ENCODE peak calls at places on chromosomes 4 and X, in four cellular contexts. One of them, this sample, is unnamed.

GRCh38 chrX:79243691-79244090 is 99.2 kb downstream of the GPR174 start:
- DNase-seq in lower leg skin: no peak
- DNase-seq in AG10803: no peak
- DNase-seq in stimulated activated naive B cell treated with anti-CD40 and anti-IgM and Interleukin-4, amounts not matched to agents 10 μg/mL and 1 μg/mL and 100 μg/mL, for 72 hours: no peak
- DNase-seq in this sample: no peak

GRCh38 chr4:185654965-185655554 is 119.8 kb upstream of the PDLIM3 start:
- DNase-seq in stimulated activated naive B cell treated with anti-CD40 and anti-IgM and Interleukin-4, amounts not matched to agents 10 μg/mL and 1 μg/mL and 100 μg/mL, for 72 hours: no peak
- DNase-seq in AG10803: no peak
- DNase-seq in lower leg skin: no peak
- DNase-seq in this sample: no peak

GRCh38 chr4:51932261-51932660 is 87.9 kb downstream of the LRRC66 start:
- DNase-seq in stimulated activated naive B cell treated with anti-CD40 and anti-IgM and Interleukin-4, amounts not matched to agents 10 μg/mL and 1 μg/mL and 100 μg/mL, for 72 hours: no peak
- DNase-seq in lower leg skin: no peak
- DNase-seq in AG10803: peak
- DNase-seq in this sample: no peak

GRCh38 chr4:129344058-129344457 is 248.1 kb downstream of the C4orf33 start:
- DNase-seq in lower leg skin: no peak
- DNase-seq in stimulated activated naive B cell treated with anti-CD40 and anti-IgM and Interleukin-4, amounts not matched to agents 10 μg/mL and 1 μg/mL and 100 μg/mL, for 72 hours: no peak
- DNase-seq in AG10803: peak
- DNase-seq in this sample: no peak

GRCh38 chr4:80263541-80264351 is 2.7 kb upstream of the FGF5 start:
- DNase-seq in AG10803: no peak
- DNase-seq in stimulated activated naive B cell treated with anti-CD40 and anti-IgM and Interleukin-4, amounts not matched to agents 10 μg/mL and 1 μg/mL and 100 μg/mL, for 72 hours: no peak
- DNase-seq in lower leg skin: no peak
- DNase-seq in this sample: no peak

GRCh38 chrX:154426916-154427792 is 1.3 kb upstream of the ATP6AP1 start:
- DNase-seq in stimulated activated naive B cell treated with anti-CD40 and anti-IgM and Interleukin-4, amounts not matched to agents 10 μg/mL and 1 μg/mL and 100 μg/mL, for 72 hours: no peak
- DNase-seq in lower leg skin: no peak
- DNase-seq in AG10803: no peak
- DNase-seq in this sample: no peak

GRCh38 chrX:149962859-149963757 is 24.8 kb upstream of the EOLA2 start:
- DNase-seq in AG10803: peak
- DNase-seq in lower leg skin: no peak
- DNase-seq in stimulated activated naive B cell treated with anti-CD40 and anti-IgM and Interleukin-4, amounts not matched to agents 10 μg/mL and 1 μg/mL and 100 μg/mL, for 72 hours: peak
- DNase-seq in this sample: peak

GRCh38 chrX:129347291-129347690 is 176.0 kb downstream of the SMARCA1 start:
- DNase-seq in AG10803: no peak
- DNase-seq in lower leg skin: no peak
- DNase-seq in stimulated activated naive B cell treated with anti-CD40 and anti-IgM and Interleukin-4, amounts not matched to agents 10 μg/mL and 1 μg/mL and 100 μg/mL, for 72 hours: no peak
- DNase-seq in this sample: no peak

GRCh38 chrX:13837290-13837745 is 20.4 kb upstream of the GPM6B start:
- DNase-seq in lower leg skin: no peak
- DNase-seq in stimulated activated naive B cell treated with anti-CD40 and anti-IgM and Interleukin-4, amounts not matched to agents 10 μg/mL and 1 μg/mL and 100 μg/mL, for 72 hours: no peak
- DNase-seq in AG10803: no peak
- DNase-seq in this sample: no peak

GRCh38 chr4:165580379-165580905 is 201.6 kb downstream of the CPE start:
- DNase-seq in stimulated activated naive B cell treated with anti-CD40 and anti-IgM and Interleukin-4, amounts not matched to agents 10 μg/mL and 1 μg/mL and 100 μg/mL, for 72 hours: no peak
- DNase-seq in AG10803: peak
- DNase-seq in lower leg skin: no peak
- DNase-seq in this sample: no peak

GRCh38 chrX:135531813-135532212 is 11.4 kb downstream of the INTS6L start:
- DNase-seq in AG10803: no peak
- DNase-seq in stimulated activated naive B cell treated with anti-CD40 and anti-IgM and Interleukin-4, amounts not matched to agents 10 μg/mL and 1 μg/mL and 100 μg/mL, for 72 hours: no peak
- DNase-seq in lower leg skin: no peak
- DNase-seq in this sample: no peak

GRCh38 chrX:21940356-21940829 is at the start of gene SMS:
- DNase-seq in stimulated activated naive B cell treated with anti-CD40 and anti-IgM and Interleukin-4, amounts not matched to agents 10 μg/mL and 1 μg/mL and 100 μg/mL, for 72 hours: peak
- DNase-seq in lower leg skin: peak
- DNase-seq in AG10803: peak
- DNase-seq in this sample: no peak

GRCh38 chr4:64780664-64781063 is 371.4 kb upstream of the TECRL start:
- DNase-seq in lower leg skin: no peak
- DNase-seq in stimulated activated naive B cell treated with anti-CD40 and anti-IgM and Interleukin-4, amounts not matched to agents 10 μg/mL and 1 μg/mL and 100 μg/mL, for 72 hours: no peak
- DNase-seq in AG10803: no peak
- DNase-seq in this sample: no peak

GRCh38 chrX:50117477-50117876 is 83.3 kb downstream of the AKAP4 start:
- DNase-seq in lower leg skin: no peak
- DNase-seq in AG10803: no peak
- DNase-seq in stimulated activated naive B cell treated with anti-CD40 and anti-IgM and Interleukin-4, amounts not matched to agents 10 μg/mL and 1 μg/mL and 100 μg/mL, for 72 hours: no peak
- DNase-seq in this sample: no peak

GRCh38 chr4:12852338-12853307 is 631.5 kb downstream of the RAB28 start:
- DNase-seq in lower leg skin: no peak
- DNase-seq in AG10803: peak
- DNase-seq in stimulated activated naive B cell treated with anti-CD40 and anti-IgM and Interleukin-4, amounts not matched to agents 10 μg/mL and 1 μg/mL and 100 μg/mL, for 72 hours: no peak
- DNase-seq in this sample: peak

GRCh38 chr4:15232725-15233597 is 194.9 kb upstream of the C1QTNF7 start:
- DNase-seq in AG10803: peak
- DNase-seq in stimulated activated naive B cell treated with anti-CD40 and anti-IgM and Interleukin-4, amounts not matched to agents 10 μg/mL and 1 μg/mL and 100 μg/mL, for 72 hours: no peak
- DNase-seq in lower leg skin: no peak
- DNase-seq in this sample: peak

GRCh38 chr4:123163501-123163900 is 233.1 kb upstream of the SPRY1 start:
- DNase-seq in lower leg skin: no peak
- DNase-seq in stimulated activated naive B cell treated with anti-CD40 and anti-IgM and Interleukin-4, amounts not matched to agents 10 μg/mL and 1 μg/mL and 100 μg/mL, for 72 hours: no peak
- DNase-seq in AG10803: no peak
- DNase-seq in this sample: no peak

GRCh38 chr4:61994036-61994435 is 793.9 kb downstream of the ADGRL3 start:
- DNase-seq in AG10803: no peak
- DNase-seq in stimulated activated naive B cell treated with anti-CD40 and anti-IgM and Interleukin-4, amounts not matched to agents 10 μg/mL and 1 μg/mL and 100 μg/mL, for 72 hours: no peak
- DNase-seq in lower leg skin: no peak
- DNase-seq in this sample: no peak

GRCh38 chrX:63743596-63743995 is 41.4 kb downstream of the ARHGEF9 start:
- DNase-seq in AG10803: no peak
- DNase-seq in lower leg skin: no peak
- DNase-seq in stimulated activated naive B cell treated with anti-CD40 and anti-IgM and Interleukin-4, amounts not matched to agents 10 μg/mL and 1 μg/mL and 100 μg/mL, for 72 hours: no peak
- DNase-seq in this sample: no peak

GRCh38 chr4:1608821-1609500 is 75.2 kb downstream of the FAM53A start:
- DNase-seq in lower leg skin: no peak
- DNase-seq in AG10803: no peak
- DNase-seq in stimulated activated naive B cell treated with anti-CD40 and anti-IgM and Interleukin-4, amounts not matched to agents 10 μg/mL and 1 μg/mL and 100 μg/mL, for 72 hours: no peak
- DNase-seq in this sample: no peak

GRCh38 chrX:40933132-40934078 is 151.8 kb upstream of the USP9X start:
- DNase-seq in stimulated activated naive B cell treated with anti-CD40 and anti-IgM and Interleukin-4, amounts not matched to agents 10 μg/mL and 1 μg/mL and 100 μg/mL, for 72 hours: no peak
- DNase-seq in AG10803: peak
- DNase-seq in lower leg skin: no peak
- DNase-seq in this sample: peak

GRCh38 chr4:112523764-112524505 is 8.0 kb upstream of the NEUROG2 start:
- DNase-seq in AG10803: no peak
- DNase-seq in lower leg skin: no peak
- DNase-seq in stimulated activated naive B cell treated with anti-CD40 and anti-IgM and Interleukin-4, amounts not matched to agents 10 μg/mL and 1 μg/mL and 100 μg/mL, for 72 hours: peak
- DNase-seq in this sample: no peak

GRCh38 chrX:137428777-137429564 is 137.0 kb upstream of the ZIC3 start:
- DNase-seq in stimulated activated naive B cell treated with anti-CD40 and anti-IgM and Interleukin-4, amounts not matched to agents 10 μg/mL and 1 μg/mL and 100 μg/mL, for 72 hours: no peak
- DNase-seq in lower leg skin: no peak
- DNase-seq in AG10803: no peak
- DNase-seq in this sample: no peak

GRCh38 chr4:47465008-47465407 is 1.5 kb upstream of the COMMD8 start:
- DNase-seq in stimulated activated naive B cell treated with anti-CD40 and anti-IgM and Interleukin-4, amounts not matched to agents 10 μg/mL and 1 μg/mL and 100 μg/mL, for 72 hours: peak
- DNase-seq in lower leg skin: no peak
- DNase-seq in AG10803: no peak
- DNase-seq in this sample: no peak

GRCh38 chrX:1591863-1592127 is 391 bp downstream of the AKAP17A start:
- DNase-seq in lower leg skin: no peak
- DNase-seq in AG10803: no peak
- DNase-seq in stimulated activated naive B cell treated with anti-CD40 and anti-IgM and Interleukin-4, amounts not matched to agents 10 μg/mL and 1 μg/mL and 100 μg/mL, for 72 hours: no peak
- DNase-seq in this sample: no peak

GRCh38 chr4:170025523-170026252 is 507 bp downstream of the MFAP3L start:
- DNase-seq in lower leg skin: peak
- DNase-seq in AG10803: peak
- DNase-seq in stimulated activated naive B cell treated with anti-CD40 and anti-IgM and Interleukin-4, amounts not matched to agents 10 μg/mL and 1 μg/mL and 100 μg/mL, for 72 hours: no peak
- DNase-seq in this sample: no peak

GRCh38 chr4:128700659-128701350 is 108.7 kb upstream of the JADE1 start:
- DNase-seq in AG10803: peak
- DNase-seq in stimulated activated naive B cell treated with anti-CD40 and anti-IgM and Interleukin-4, amounts not matched to agents 10 μg/mL and 1 μg/mL and 100 μg/mL, for 72 hours: no peak
- DNase-seq in lower leg skin: no peak
- DNase-seq in this sample: no peak

GRCh38 chrX:132520792-132521191 is 32.0 kb upstream of the MBNL3 start:
- DNase-seq in AG10803: no peak
- DNase-seq in lower leg skin: no peak
- DNase-seq in stimulated activated naive B cell treated with anti-CD40 and anti-IgM and Interleukin-4, amounts not matched to agents 10 μg/mL and 1 μg/mL and 100 μg/mL, for 72 hours: no peak
- DNase-seq in this sample: no peak

GRCh38 chr4:124105212-124105611 is 607.3 kb downstream of the ANKRD50 start:
- DNase-seq in lower leg skin: no peak
- DNase-seq in stimulated activated naive B cell treated with anti-CD40 and anti-IgM and Interleukin-4, amounts not matched to agents 10 μg/mL and 1 μg/mL and 100 μg/mL, for 72 hours: no peak
- DNase-seq in AG10803: peak
- DNase-seq in this sample: no peak

GRCh38 chrX:31236231-31236630 is 164.4 kb upstream of the FTHL17 start:
- DNase-seq in stimulated activated naive B cell treated with anti-CD40 and anti-IgM and Interleukin-4, amounts not matched to agents 10 μg/mL and 1 μg/mL and 100 μg/mL, for 72 hours: peak
- DNase-seq in lower leg skin: no peak
- DNase-seq in AG10803: no peak
- DNase-seq in this sample: no peak

GRCh38 chr4:48212165-48212564 is 57.5 kb downstream of the TEC start:
- DNase-seq in lower leg skin: no peak
- DNase-seq in AG10803: no peak
- DNase-seq in stimulated activated naive B cell treated with anti-CD40 and anti-IgM and Interleukin-4, amounts not matched to agents 10 μg/mL and 1 μg/mL and 100 μg/mL, for 72 hours: peak
- DNase-seq in this sample: no peak

GRCh38 chrX:31353095-31353494 is 281.3 kb upstream of the FTHL17 start:
- DNase-seq in lower leg skin: no peak
- DNase-seq in AG10803: peak
- DNase-seq in stimulated activated naive B cell treated with anti-CD40 and anti-IgM and Interleukin-4, amounts not matched to agents 10 μg/mL and 1 μg/mL and 100 μg/mL, for 72 hours: no peak
- DNase-seq in this sample: no peak

GRCh38 chrX:20026278-20026677 is 35.4 kb upstream of the BCLAF3 start:
- DNase-seq in AG10803: peak
- DNase-seq in stimulated activated naive B cell treated with anti-CD40 and anti-IgM and Interleukin-4, amounts not matched to agents 10 μg/mL and 1 μg/mL and 100 μg/mL, for 72 hours: no peak
- DNase-seq in lower leg skin: no peak
- DNase-seq in this sample: no peak

GRCh38 chr4:169810325-169811323 is 52.9 kb upstream of the HPF1 start:
- DNase-seq in AG10803: peak
- DNase-seq in stimulated activated naive B cell treated with anti-CD40 and anti-IgM and Interleukin-4, amounts not matched to agents 10 μg/mL and 1 μg/mL and 100 μg/mL, for 72 hours: no peak
- DNase-seq in lower leg skin: no peak
- DNase-seq in this sample: peak

GRCh38 chr4:158991534-158992155 is 111.2 kb upstream of the RAPGEF2 start:
- DNase-seq in stimulated activated naive B cell treated with anti-CD40 and anti-IgM and Interleukin-4, amounts not matched to agents 10 μg/mL and 1 μg/mL and 100 μg/mL, for 72 hours: no peak
- DNase-seq in lower leg skin: no peak
- DNase-seq in AG10803: no peak
- DNase-seq in this sample: no peak

GRCh38 chrX:113260474-113260873 is 419.8 kb upstream of the AMOT start:
- DNase-seq in AG10803: peak
- DNase-seq in stimulated activated naive B cell treated with anti-CD40 and anti-IgM and Interleukin-4, amounts not matched to agents 10 μg/mL and 1 μg/mL and 100 μg/mL, for 72 hours: no peak
- DNase-seq in lower leg skin: no peak
- DNase-seq in this sample: no peak

GRCh38 chrX:2325076-2325784 is 175.5 kb downstream of the DHRSX start:
- DNase-seq in stimulated activated naive B cell treated with anti-CD40 and anti-IgM and Interleukin-4, amounts not matched to agents 10 μg/mL and 1 μg/mL and 100 μg/mL, for 72 hours: peak
- DNase-seq in lower leg skin: peak
- DNase-seq in AG10803: peak
- DNase-seq in this sample: peak

GRCh38 chr4:41189076-41189475 is 25.3 kb downstream of the APBB2 start:
- DNase-seq in lower leg skin: no peak
- DNase-seq in stimulated activated naive B cell treated with anti-CD40 and anti-IgM and Interleukin-4, amounts not matched to agents 10 μg/mL and 1 μg/mL and 100 μg/mL, for 72 hours: no peak
- DNase-seq in AG10803: no peak
- DNase-seq in this sample: no peak

GRCh38 chr4:4866833-4867744 is 7.6 kb downstream of the MSX1 start:
- DNase-seq in AG10803: no peak
- DNase-seq in lower leg skin: peak
- DNase-seq in stimulated activated naive B cell treated with anti-CD40 and anti-IgM and Interleukin-4, amounts not matched to agents 10 μg/mL and 1 μg/mL and 100 μg/mL, for 72 hours: no peak
- DNase-seq in this sample: no peak

This sample was measured in brain pericyte.